ENCODE peak calls at places on chromosomes 6 and 20, in five cellular contexts. One of them, this sample, is unnamed.

GRCh38 chr6:146968041-146968760 is 236.0 kb upstream of the STXBP5 start:
- DNase-seq in tibial nerve: no peak
- DNase-seq in heart right ventricle: no peak
- DNase-seq in astrocyte of the spinal cord: peak
- DNase-seq in hepatocyte: peak
- DNase-seq in this sample: no peak

GRCh38 chr6:27188885-27189418 is 58.5 kb upstream of the PRSS16 start:
- DNase-seq in tibial nerve: peak
- DNase-seq in astrocyte of the spinal cord: peak
- DNase-seq in heart right ventricle: peak
- DNase-seq in hepatocyte: peak
- DNase-seq in this sample: no peak

GRCh38 chr20:57061058-57061900 is 205.2 kb downstream of the BMP7 start:
- DNase-seq in astrocyte of the spinal cord: peak
- DNase-seq in hepatocyte: peak
- DNase-seq in tibial nerve: no peak
- DNase-seq in heart right ventricle: no peak
- DNase-seq in this sample: no peak

GRCh38 chr6:134830945-134831344 is 119.0 kb downstream of the ALDH8A1 start:
- DNase-seq in heart right ventricle: no peak
- DNase-seq in astrocyte of the spinal cord: no peak
- DNase-seq in hepatocyte: no peak
- DNase-seq in tibial nerve: no peak
- DNase-seq in this sample: no peak

GRCh38 chr20:35319206-35320197 is 27.3 kb upstream of the FAM83C start:
- DNase-seq in astrocyte of the spinal cord: peak
- DNase-seq in hepatocyte: no peak
- DNase-seq in heart right ventricle: no peak
- DNase-seq in tibial nerve: no peak
- DNase-seq in this sample: no peak

GRCh38 chr20:25484911-25485511 is 77.5 kb downstream of the GINS1 start:
- DNase-seq in tibial nerve: no peak
- DNase-seq in heart right ventricle: no peak
- DNase-seq in hepatocyte: no peak
- DNase-seq in astrocyte of the spinal cord: no peak
- DNase-seq in this sample: no peak

GRCh38 chr6:36340671-36341454 is 4.2 kb upstream of the BNIP5 start:
- DNase-seq in heart right ventricle: peak
- DNase-seq in tibial nerve: peak
- DNase-seq in astrocyte of the spinal cord: peak
- DNase-seq in hepatocyte: peak
- DNase-seq in this sample: peak

GRCh38 chr6:37982320-37982719 is 162.8 kb downstream of the ZFAND3 start:
- DNase-seq in hepatocyte: no peak
- DNase-seq in astrocyte of the spinal cord: no peak
- DNase-seq in heart right ventricle: no peak
- DNase-seq in tibial nerve: no peak
- DNase-seq in this sample: no peak

GRCh38 chr20:46129955-46130481 is 11.9 kb downstream of the CD40 start:
- DNase-seq in tibial nerve: no peak
- DNase-seq in heart right ventricle: no peak
- DNase-seq in hepatocyte: no peak
- DNase-seq in astrocyte of the spinal cord: no peak
- DNase-seq in this sample: no peak

GRCh38 chr6:45663181-45664180 is 285.7 kb upstream of the SUPT3H start:
- DNase-seq in hepatocyte: peak
- DNase-seq in tibial nerve: no peak
- DNase-seq in astrocyte of the spinal cord: peak
- DNase-seq in heart right ventricle: no peak
- DNase-seq in this sample: no peak

GRCh38 chr6:130775421-130776012 is 51.7 kb upstream of the SMLR1 start:
- DNase-seq in hepatocyte: no peak
- DNase-seq in heart right ventricle: no peak
- DNase-seq in tibial nerve: no peak
- DNase-seq in astrocyte of the spinal cord: no peak
- DNase-seq in this sample: no peak

GRCh38 chr6:44269168-44269920 is 906 bp upstream of the TMEM151B start:
- DNase-seq in heart right ventricle: no peak
- DNase-seq in astrocyte of the spinal cord: no peak
- DNase-seq in hepatocyte: no peak
- DNase-seq in tibial nerve: no peak
- DNase-seq in this sample: no peak

GRCh38 chr6:111763381-111763780 is 109.9 kb downstream of the FYN start:
- DNase-seq in hepatocyte: no peak
- DNase-seq in heart right ventricle: no peak
- DNase-seq in tibial nerve: no peak
- DNase-seq in astrocyte of the spinal cord: peak
- DNase-seq in this sample: no peak

GRCh38 chr6:80528115-80528514 is 421.6 kb downstream of the BCKDHB start:
- DNase-seq in heart right ventricle: no peak
- DNase-seq in hepatocyte: peak
- DNase-seq in tibial nerve: no peak
- DNase-seq in astrocyte of the spinal cord: no peak
- DNase-seq in this sample: no peak
- TF ChIP-seq CTCF in heart right ventricle: no peak
- TF ChIP-seq CTCF in hepatocyte: no peak
- TF ChIP-seq CTCF in tibial nerve: no peak
- TF ChIP-seq CTCF in astrocyte of the spinal cord: peak
- TF ChIP-seq CTCF in this sample: no peak

DNA sequence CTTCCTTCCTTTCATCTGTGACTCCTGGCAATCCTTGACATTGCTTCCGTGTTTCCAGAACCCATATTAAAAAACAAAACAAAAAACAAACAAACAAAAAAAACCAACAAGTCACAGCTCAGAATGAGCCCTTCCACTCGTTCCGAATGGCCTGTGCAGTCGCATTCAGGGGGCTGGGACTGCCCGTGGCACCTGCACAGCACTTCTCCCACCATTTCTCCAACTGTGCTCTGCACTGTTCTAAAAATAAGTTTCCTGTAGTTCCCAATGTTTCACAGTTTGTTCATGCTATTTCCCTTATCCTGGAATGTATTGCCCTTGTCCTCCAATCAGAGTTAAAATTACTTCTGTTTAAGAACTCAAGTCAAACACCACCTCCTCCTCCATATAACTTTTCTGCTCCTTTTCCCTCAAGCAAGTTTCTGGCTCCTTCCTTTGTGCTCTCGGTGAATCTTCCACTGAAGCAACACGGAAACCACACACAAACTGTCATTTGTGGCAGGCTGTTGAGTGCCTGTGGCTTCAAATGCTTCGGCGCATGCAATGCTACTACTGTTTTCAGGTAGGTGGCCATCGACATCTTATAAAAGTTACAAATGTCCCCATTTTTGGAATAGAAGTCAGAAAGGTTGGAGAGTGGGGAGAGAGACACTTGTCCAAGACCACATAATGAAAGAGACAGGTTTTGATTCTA is 57.7 kb downstream of the PDE10A start:
- DNase-seq in astrocyte of the spinal cord: no peak
- DNase-seq in tibial nerve: no peak
- DNase-seq in heart right ventricle: no peak
- DNase-seq in hepatocyte: no peak
- DNase-seq in this sample: no peak
- H3K4me3 ChIP-seq in astrocyte of the spinal cord: no peak
- H3K4me3 ChIP-seq in tibial nerve: no peak
- H3K4me3 ChIP-seq in heart right ventricle: no peak
- H3K4me3 ChIP-seq in hepatocyte: no peak
- H3K4me3 ChIP-seq in this sample: no peak

DNA sequence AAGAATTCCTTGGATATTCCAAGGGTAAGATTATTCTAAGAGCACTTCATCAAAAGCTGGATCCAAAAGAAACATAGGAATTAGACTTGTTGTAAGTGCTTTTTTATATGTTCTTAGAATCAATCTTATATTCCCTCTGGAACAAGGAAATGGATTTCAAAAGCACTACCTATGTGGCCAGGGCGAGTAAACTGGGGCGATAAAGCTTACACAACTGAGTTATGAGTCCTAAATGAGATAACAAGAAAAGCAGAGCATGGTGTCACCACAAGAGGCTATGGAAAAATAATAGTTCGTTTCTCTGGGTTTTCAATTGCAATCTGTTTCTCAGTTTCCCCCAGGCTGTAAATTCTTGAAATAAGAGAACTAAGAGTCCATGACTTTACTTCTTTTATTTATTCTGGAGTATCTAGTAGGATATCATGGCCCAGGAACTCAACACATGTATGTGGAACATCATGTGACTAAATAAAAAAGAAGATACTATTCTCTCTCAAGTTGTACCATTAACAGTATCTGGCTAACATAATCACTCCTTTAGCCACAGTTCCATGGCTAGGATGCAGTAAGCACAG is 51.5 kb downstream of the NUDT3 start:
- DNase-seq in tibial nerve: no peak
- DNase-seq in hepatocyte: no peak
- DNase-seq in astrocyte of the spinal cord: no peak
- DNase-seq in heart right ventricle: no peak
- DNase-seq in this sample: no peak
- TF ChIP-seq CTCF in tibial nerve: no peak
- TF ChIP-seq CTCF in hepatocyte: no peak
- TF ChIP-seq CTCF in astrocyte of the spinal cord: no peak
- TF ChIP-seq CTCF in heart right ventricle: no peak
- TF ChIP-seq CTCF in this sample: no peak

GRCh38 chr20:50336631-50337030 is 146.0 kb downstream of the CEBPB start:
- DNase-seq in astrocyte of the spinal cord: no peak
- DNase-seq in tibial nerve: no peak
- DNase-seq in hepatocyte: no peak
- DNase-seq in heart right ventricle: no peak
- DNase-seq in this sample: no peak
- H3K4me3 ChIP-seq in astrocyte of the spinal cord: no peak
- H3K4me3 ChIP-seq in tibial nerve: no peak
- H3K4me3 ChIP-seq in hepatocyte: no peak
- H3K4me3 ChIP-seq in heart right ventricle: no peak
- H3K4me3 ChIP-seq in this sample: no peak

DNA sequence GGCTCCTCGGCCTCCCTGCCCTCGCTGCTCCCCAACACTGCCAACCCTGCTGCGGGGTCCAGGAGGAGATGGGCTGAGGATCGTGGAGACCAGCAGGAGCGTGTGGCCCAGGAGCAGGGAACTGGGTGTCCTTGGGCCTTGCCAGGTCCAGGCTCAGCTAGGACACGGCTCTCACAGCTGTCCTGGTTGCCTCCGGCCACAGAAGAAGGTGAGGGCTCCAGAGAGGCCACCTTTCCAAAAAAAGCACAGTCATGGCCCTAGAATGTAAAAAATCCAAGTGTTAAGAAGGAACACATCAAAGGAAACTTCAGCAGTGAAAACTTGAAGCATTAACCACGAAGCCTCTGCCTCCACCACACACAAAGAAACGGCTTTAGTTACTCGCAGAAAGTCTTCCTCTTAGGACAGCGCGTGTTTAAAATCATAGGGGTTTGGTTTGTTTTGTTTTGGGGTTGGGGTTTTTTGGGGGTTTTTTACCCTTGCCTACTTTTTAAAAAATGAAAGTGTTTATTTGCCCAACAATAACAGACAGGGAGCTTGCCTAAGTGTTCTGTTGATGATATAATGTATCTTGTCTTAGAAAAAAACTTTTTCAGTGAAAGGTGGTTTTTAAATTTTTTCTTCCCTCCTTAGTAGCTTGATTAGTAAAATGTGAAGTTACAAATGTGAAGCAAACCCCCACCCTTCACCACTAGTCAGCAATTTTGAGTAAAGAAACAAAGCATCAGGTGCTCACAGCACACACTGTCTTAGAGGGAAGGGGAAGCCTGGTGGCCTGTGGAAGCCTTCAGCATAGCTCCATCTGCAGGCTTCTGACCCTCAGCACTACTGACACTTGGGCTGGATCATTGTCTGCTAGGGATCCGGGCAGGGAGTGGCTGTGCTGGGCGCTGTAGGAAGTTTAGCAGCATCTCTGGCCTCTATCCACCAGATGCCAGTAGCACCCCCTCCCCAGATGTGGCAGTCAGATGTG is 60.0 kb downstream of the PTPN1 start:
- DNase-seq in hepatocyte: no peak
- DNase-seq in astrocyte of the spinal cord: peak
- DNase-seq in heart right ventricle: no peak
- DNase-seq in tibial nerve: no peak
- DNase-seq in this sample: no peak
- TF ChIP-seq CTCF in hepatocyte: peak
- TF ChIP-seq CTCF in astrocyte of the spinal cord: peak
- TF ChIP-seq CTCF in heart right ventricle: no peak
- TF ChIP-seq CTCF in tibial nerve: no peak
- TF ChIP-seq CTCF in this sample: no peak

GRCh38 chr6:42407379-42407778 is 44.3 kb downstream of the TRERF1 start:
- DNase-seq in heart right ventricle: no peak
- DNase-seq in astrocyte of the spinal cord: peak
- DNase-seq in tibial nerve: no peak
- DNase-seq in hepatocyte: no peak
- DNase-seq in this sample: no peak
- H3K4me3 ChIP-seq in heart right ventricle: no peak
- H3K4me3 ChIP-seq in astrocyte of the spinal cord: no peak
- H3K4me3 ChIP-seq in tibial nerve: no peak
- H3K4me3 ChIP-seq in hepatocyte: no peak
- H3K4me3 ChIP-seq in this sample: no peak

DNA sequence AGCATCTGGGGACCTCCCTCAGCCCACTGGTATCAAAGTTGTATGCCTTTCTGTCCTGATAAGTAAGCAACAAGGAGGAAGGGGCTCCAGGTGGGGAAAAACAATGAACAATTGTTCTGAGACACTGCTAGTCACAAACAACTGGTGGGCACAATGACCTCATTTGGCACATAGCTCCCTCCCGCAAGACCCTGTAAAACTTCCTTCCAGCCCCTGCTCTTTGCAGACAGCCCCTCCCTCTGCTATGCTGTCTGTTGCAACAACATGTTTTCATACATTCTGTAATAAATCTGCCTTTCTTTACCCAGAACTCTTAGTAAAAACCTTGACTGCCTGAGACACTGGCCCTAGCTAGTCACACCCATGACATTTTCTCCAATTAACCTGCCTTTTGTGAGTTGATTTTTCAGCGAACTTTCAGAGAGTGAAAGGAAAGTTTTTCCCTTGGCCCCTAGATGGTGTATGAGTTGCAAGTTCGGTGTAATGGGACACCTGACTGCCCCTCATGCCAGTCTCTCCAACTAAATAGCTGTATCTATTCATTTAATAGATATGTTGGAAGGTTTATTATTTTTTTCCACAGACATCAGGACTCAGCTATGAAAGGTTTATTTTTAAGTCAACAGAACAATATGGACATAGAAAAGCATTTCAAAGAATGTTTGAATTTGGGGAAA is 142.3 kb upstream of the SLC22A16 start:
- DNase-seq in tibial nerve: no peak
- DNase-seq in hepatocyte: peak
- DNase-seq in astrocyte of the spinal cord: peak
- DNase-seq in heart right ventricle: no peak
- DNase-seq in this sample: no peak
- TF ChIP-seq CTCF in tibial nerve: no peak
- TF ChIP-seq CTCF in hepatocyte: peak
- TF ChIP-seq CTCF in astrocyte of the spinal cord: peak
- TF ChIP-seq CTCF in heart right ventricle: no peak
- TF ChIP-seq CTCF in this sample: no peak

This sample was measured in thoracic aorta.